ENCODE peak calls at places on chromosomes 1 and 21, in seven cellular contexts. K, B, C, Q, Y, O and Z are unnamed samples.

GRCh38 chr1:88350648-88351047 is 333.4 kb upstream of the PKN2 start:
- DNase-seq in K (no peak), B (no peak), C (no peak), Q (no peak), Y (no peak), O (no peak), Z (no peak)

GRCh38 chr21:27831177-27831576 is 864.3 kb upstream of the ADAMTS5 start:
- DNase-seq in K (no peak), B (no peak), C (no peak), Q (no peak), Y (no peak), O (no peak), Z (no peak)

GRCh38 chr1:62407398-62408009 is 29.3 kb upstream of the USP1 start:
- DNase-seq in K (peak), B (no peak), C (no peak), Q (no peak), Y (peak), O (peak), Z (peak)

GRCh38 chr1:193060938-193061337 is 1.5 kb downstream of the RO60 start:
- DNase-seq in K (no peak), B (no peak), C (no peak), Q (no peak), Y (peak), O (no peak), Z (peak)

GRCh38 chr1:160438935-160439334 is 38.6 kb downstream of the VANGL2 start:
- DNase-seq in K (no peak), B (no peak), C (no peak), Q (no peak), Y (no peak), O (no peak), Z (no peak)

GRCh38 chr1:55987491-55988255 is 591.7 kb downstream of the PLPP3 start:
- DNase-seq in K (no peak), B (no peak), C (no peak), Q (no peak), Y (no peak), O (no peak), Z (no peak)

GRCh38 chr1:97553975-97554374 is 366.9 kb downstream of the DPYD start:
- DNase-seq in K (no peak), B (no peak), C (no peak), Q (no peak), Y (no peak), O (no peak), Z (no peak)

GRCh38 chr1:186948542-186948941 is 119.8 kb downstream of the PLA2G4A start:
- DNase-seq in K (no peak), B (no peak), C (no peak), Q (no peak), Y (no peak), O (no peak), Z (no peak)

GRCh38 chr1:214280386-214281029 is 451 bp upstream of the SMYD2 start:
- DNase-seq in K (no peak), B (no peak), C (no peak), Q (no peak), Y (peak), O (no peak), Z (peak)

GRCh38 chr1:44405804-44406743 is 1.0 kb downstream of the RNF220 start:
- DNase-seq in K (no peak), B (no peak), C (no peak), Q (no peak), Y (no peak), O (no peak), Z (peak)

GRCh38 chr1:247337961-247338360 is 6.3 kb upstream of the ZNF496 start:
- DNase-seq in K (no peak), B (no peak), C (no peak), Q (no peak), Y (no peak), O (no peak), Z (no peak)

GRCh38 chr1:225329041-225329440 is 98.8 kb downstream of the LBR start:
- DNase-seq in K (no peak), B (no peak), C (no peak), Q (no peak), Y (no peak), O (no peak), Z (no peak)

GRCh38 chr1:27689423-27690173 is 17.6 kb upstream of the IFI6 start:
- DNase-seq in K (no peak), B (no peak), C (no peak), Q (peak), Y (peak), O (no peak), Z (no peak)

GRCh38 chr1:201309420-201309819 is 26.1 kb downstream of the PKP1 start:
- DNase-seq in K (no peak), B (no peak), C (no peak), Q (no peak), Y (peak), O (peak), Z (peak)

GRCh38 chr1:106063510-106063909 is 993.0 kb upstream of the PRMT6 start:
- DNase-seq in K (no peak), B (no peak), C (no peak), Q (no peak), Y (no peak), O (peak), Z (no peak)

GRCh38 chr1:12584900-12585525 is 33.0 kb downstream of the DHRS3 start:
- DNase-seq in K (no peak), B (no peak), C (no peak), Q (no peak), Y (no peak), O (no peak), Z (no peak)

GRCh38 chr1:242454262-242455051 is 70.0 kb downstream of the PLD5 start:
- DNase-seq in K (no peak), B (no peak), C (no peak), Q (no peak), Y (peak), O (peak), Z (peak)

GRCh38 chr21:30166171-30166570 is 434 bp downstream of the CLDN17 start:
- DNase-seq in K (no peak), B (no peak), C (no peak), Q (no peak), Y (no peak), O (no peak), Z (no peak)

GRCh38 chr1:16165548-16165947 is 9.7 kb upstream of the EPHA2 start:
- DNase-seq in K (no peak), B (no peak), C (no peak), Q (no peak), Y (peak), O (no peak), Z (no peak)

GRCh38 chr1:58233753-58234152 is 312.8 kb downstream of the OMA1 start:
- DNase-seq in K (no peak), B (no peak), C (no peak), Q (no peak), Y (no peak), O (no peak), Z (no peak)